ENCODE peak calls at places on chromosomes 5 and 9, in six cellular contexts. K is CD4-positive, alpha-beta T cell; L is GM23248; M is AG04450; A is spleen; T is gastrocnemius medialis. V is an unnamed sample. For H3K9me3, the result is how much of the 10 kb centered on the place peaks cover.

GRCh38 chr5:171419663-171420428 is 399 bp downstream of the FGF18 start:
- DNase-seq in K (no peak), L (peak), M (no peak), A (peak), T (no peak), V (no peak)

GRCh38 chr5:178201221-178201926 is 3.0 kb upstream of the HNRNPAB start:
- DNase-seq in K (no peak), L (no peak), M (no peak), A (no peak), T (no peak), V (no peak)

GRCh38 chr9:121582641-121583040 is 68.8 kb upstream of the DAB2IP start:
- DNase-seq in K (no peak), L (no peak), M (no peak), A (no peak), T (no peak), V (no peak)

GRCh38 chr5:31680528-31680927 is 41.6 kb downstream of the PDZD2 start:
- DNase-seq in K (no peak), L (no peak), M (no peak), A (no peak), T (no peak), V (no peak)

GRCh38 chr5:134566181-134566740 is 40.8 kb downstream of the JADE2 start:
- DNase-seq in K (no peak), L (no peak), M (no peak), A (peak), T (no peak), V (no peak)

GRCh38 chr5:10434392-10434791 is 7.3 kb upstream of the ROPN1L start:
- DNase-seq in K (no peak), L (no peak), M (no peak), A (no peak), T (no peak), V (no peak)

GRCh38 chr9:134138292-134138691 is 2.4 kb downstream of the WDR5 start:
- DNase-seq in K (no peak), L (no peak), M (no peak), A (no peak), T (no peak), V (no peak)

GRCh38 chr9:16866542-16866941 is 3.9 kb downstream of the BNC2 start:
- DNase-seq in K (no peak), L (peak), M (no peak), A (no peak), T (no peak), V (no peak)

GRCh38 chr9:88458716-88459115 is 70.5 kb downstream of the SPIN1 start:
- DNase-seq in K (no peak), L (peak), M (no peak), A (no peak), T (no peak), V (no peak)

GRCh38 chr5:95113489-95113888 is 171.4 kb downstream of the MCTP1 start:
- DNase-seq in K (no peak), L (peak), M (peak), A (no peak), T (no peak), V (no peak)

GRCh38 chr5:169702726-169703481 is 65.8 kb downstream of the DOCK2 start:
- DNase-seq in K (no peak), L (peak), M (no peak), A (no peak), T (no peak), V (no peak)

GRCh38 chr5:17401509-17402290 is 96.3 kb upstream of the TAF11L2 start:
- DNase-seq in K (no peak), L (no peak), M (no peak), A (no peak), T (no peak), V (no peak)

GRCh38 chr5:123610665-123611406 is 98.9 kb downstream of the CSNK1G3 start:
- DNase-seq in K (peak), L (peak), M (peak), A (no peak), T (no peak), V (no peak)

GRCh38 chr5:40261984-40262383 is 417.7 kb upstream of the PTGER4 start:
- DNase-seq in K (no peak), L (no peak), M (no peak), A (no peak), T (no peak), V (no peak)

GRCh38 chr5:151230048-151230680 is 6.3 kb upstream of the CCDC69 start:
- DNase-seq in K (no peak), L (no peak), M (no peak), A (no peak), T (peak), V (no peak)

GRCh38 chr9:101128623-101129022 is 100.1 kb downstream of the PLPPR1 start:
- DNase-seq in K (no peak), L (no peak), M (no peak), A (no peak), T (no peak), V (no peak)

GRCh38 chr5:123000731-123001130 is 35.8 kb downstream of the PPIC start:
- DNase-seq in K (no peak), L (no peak), M (no peak), A (no peak), T (no peak), V (no peak)

GRCh38 chr9:117414906-117415583 is at the start of gene ASTN2:
- DNase-seq in K (no peak), L (no peak), M (no peak), A (no peak), T (no peak), V (no peak)

GRCh38 chr5:138082033-138082432 is 1.8 kb upstream of the WNT8A start:
- DNase-seq in K (no peak), L (no peak), M (no peak), A (peak), T (no peak), V (no peak)

GRCh38 chr5:76303917-76304316 is 99.2 kb upstream of the IQGAP2 start:
- DNase-seq in K (no peak), L (peak), M (no peak), A (no peak), T (no peak), V (peak)

GRCh38 chr5:32540446-32540845 is 44.9 kb upstream of the SUB1 start:
- DNase-seq in K (no peak), L (no peak), M (no peak), A (no peak), T (no peak), V (no peak)

GRCh38 chr5:147751156-147751830 is 31.2 kb downstream of the JAKMIP2 start:
- DNase-seq in K (no peak), L (no peak), M (no peak), A (no peak), T (no peak), V (no peak)

GRCh38 chr5:139705655-139706587 is 57.8 kb downstream of the CXXC5 start:
- DNase-seq in K (no peak), L (no peak), M (no peak), A (no peak), T (no peak), V (no peak)

GRCh38 chr9:133782157-133783130 is 44.3 kb upstream of the SARDH start:
- DNase-seq in K (peak), L (peak), M (peak), A (peak), T (peak), V (peak)

GRCh38 chr9:126588491-126589168 is 25.1 kb upstream of the LMX1B start:
- DNase-seq in K (no peak), L (no peak), M (no peak), A (no peak), T (no peak), V (no peak)

GRCh38 chr5:130796032-130796431 is 369.0 kb downstream of the HINT1 start:
- DNase-seq in K (no peak), L (no peak), M (no peak), A (no peak), T (no peak), V (no peak)

GRCh38 chr5:132426525-132427138 is 57.1 kb downstream of the SLC22A5 start:
- DNase-seq in K (peak), L (peak), M (peak), A (peak), T (peak), V (no peak)

GRCh38 chr5:141422742-141423291 is 2.0 kb downstream of the PCDHGA11 start:
- DNase-seq in K (no peak), L (no peak), M (no peak), A (no peak), T (no peak), V (no peak)

GRCh38 chr5:141431286-141431685 is 979 bp downstream of the PCDHGA12 start:
- DNase-seq in K (no peak), L (peak), M (no peak), A (no peak), T (no peak), V (no peak)

GRCh38 chr5:141430332-141431113 is at the start of gene PCDHGA12:
- DNase-seq in K (no peak), L (peak), M (no peak), A (no peak), T (peak), V (no peak)

DNA sequence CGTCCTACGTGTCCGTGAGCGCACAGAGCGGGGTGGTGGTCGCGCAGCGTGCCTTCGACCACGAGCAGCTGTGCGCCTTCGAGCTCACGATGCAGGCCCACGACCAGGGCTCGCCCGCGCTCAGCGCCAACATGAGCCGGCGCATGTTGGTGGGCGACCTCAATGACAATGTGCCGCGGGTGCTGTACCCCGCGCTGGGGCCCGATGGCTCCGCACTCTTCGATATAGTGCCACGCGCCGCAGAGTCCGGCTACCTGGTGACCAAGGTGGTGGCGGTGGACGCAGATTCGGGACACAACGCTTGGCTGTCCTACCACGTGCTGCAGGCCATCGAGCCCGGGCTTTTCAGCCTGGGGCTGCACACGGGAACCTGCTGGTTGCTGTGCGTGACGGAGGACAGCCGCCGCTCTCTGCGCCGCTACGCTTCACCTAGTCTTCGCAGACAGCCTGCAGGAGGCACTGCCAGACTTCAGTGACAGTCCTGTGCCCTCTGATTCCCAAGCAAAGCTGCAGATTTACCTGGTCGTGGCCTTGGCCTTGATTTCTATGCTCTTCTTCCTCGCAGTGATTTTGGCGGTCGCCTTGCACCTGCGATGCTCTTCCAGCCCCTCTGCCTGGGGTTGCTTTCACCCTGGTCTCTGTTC is 2.4 kb upstream of the PCDHGA12 start:
- DNase-seq in K (no peak), L (no peak), M (no peak), A (no peak), T (no peak), V (no peak)
- H3K9me3 ChIP-seq in K (under half), L (under half), M (half or more), A (half or more), T (under half), V (under half)

GRCh38 chr5:141402553-141403328 is at the start of gene PCDHGA9:
- DNase-seq in K (no peak), L (peak), M (no peak), A (peak), T (no peak), V (no peak)
- H3K9me3 ChIP-seq in K (under half), L (under half), M (half or more), A (half or more), T (under half), V (under half)

DNA sequence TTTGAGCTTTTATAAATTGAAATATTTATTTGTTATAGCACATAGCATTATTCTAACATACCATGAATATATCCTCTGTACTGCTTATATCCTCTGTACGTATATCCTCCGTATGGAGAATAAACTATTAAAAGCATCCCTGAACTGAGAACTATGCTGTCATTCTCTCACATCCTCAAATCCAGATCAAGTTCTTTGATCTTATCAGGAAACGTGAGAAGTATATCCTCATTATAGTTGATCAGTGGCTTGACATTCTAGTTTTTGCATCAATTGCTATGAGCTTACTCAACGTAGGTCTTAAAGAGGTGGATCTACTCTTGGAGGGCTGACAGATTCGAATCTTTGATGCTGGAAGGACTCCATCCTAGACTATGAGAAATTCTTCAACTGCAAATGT is 37.4 kb downstream of the IL7R start:
- DNase-seq in K (no peak), L (no peak), M (no peak), A (no peak), T (no peak), V (no peak)
- H3K9me3 ChIP-seq in K (under half), L (under half), M (under half), A (under half), T (under half), V (under half)

DNA sequence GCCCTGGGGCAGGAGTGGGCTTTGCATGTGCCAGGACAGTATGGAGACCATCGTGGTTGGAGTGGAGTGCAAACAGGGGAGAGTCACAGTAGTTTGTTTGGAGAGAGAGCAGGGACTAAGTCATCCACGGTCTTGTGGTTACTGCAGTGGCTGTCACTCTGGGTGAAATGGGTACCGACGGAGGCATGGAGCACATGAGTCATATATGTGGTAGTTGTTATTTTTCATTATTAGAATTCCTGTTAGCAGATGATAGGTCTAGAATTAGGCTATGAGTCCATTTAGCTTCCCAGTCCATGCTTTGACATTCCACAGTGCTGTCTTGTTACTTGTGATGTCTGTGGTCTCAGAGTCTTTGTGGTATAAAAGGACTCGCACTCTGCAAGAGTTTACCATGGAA is 303.9 kb downstream of the DMRT2 start:
- DNase-seq in K (no peak), L (no peak), M (no peak), A (no peak), T (no peak), V (no peak)
- H3K9me3 ChIP-seq in K (under half), L (under half), M (under half), A (under half), T (under half), V (under half)

GRCh38 chr5:180253036-180253824 is 38.7 kb downstream of the MAPK9 start:
- DNase-seq in K (no peak), L (no peak), M (no peak), A (no peak), T (no peak), V (no peak)
- H3K9me3 ChIP-seq in K (half or more), L (under half), M (half or more), A (half or more), T (under half), V (under half)

DNA sequence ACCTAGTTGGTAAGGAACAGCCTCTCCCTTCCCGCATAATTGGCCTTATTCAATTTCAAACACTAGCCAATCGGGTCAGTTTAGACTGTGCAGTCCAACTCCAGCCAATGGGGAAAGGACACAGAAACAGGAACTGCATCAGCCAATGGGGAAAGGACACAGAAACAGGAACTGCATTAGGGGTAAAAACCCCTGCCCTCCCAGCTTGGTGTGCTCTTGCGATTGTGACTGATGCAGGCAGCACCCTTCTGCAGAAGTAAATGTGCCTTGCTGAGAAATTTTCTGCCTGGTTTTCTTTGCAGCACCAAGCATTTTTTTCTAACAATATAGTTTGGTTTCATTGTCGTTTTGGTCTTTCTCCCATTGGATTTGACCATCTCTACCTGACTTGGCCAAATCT is 8.6 kb upstream of the GLT6D1 start:
- DNase-seq in K (no peak), L (no peak), M (no peak), A (no peak), T (no peak), V (no peak)
- H3K9me3 ChIP-seq in K (under half), L (under half), M (under half), A (half or more), T (under half), V (under half)

GRCh38 chr5:24747327-24747726 is 102.5 kb upstream of the CDH10 start:
- DNase-seq in K (no peak), L (no peak), M (no peak), A (no peak), T (no peak), V (no peak)

GRCh38 chr5:24742334-24742733 is 97.6 kb upstream of the CDH10 start:
- DNase-seq in K (no peak), L (peak), M (no peak), A (no peak), T (no peak), V (no peak)
- H3K9me3 ChIP-seq in K (under half), L (under half), M (under half), A (under half), T (under half), V (under half)

DNA sequence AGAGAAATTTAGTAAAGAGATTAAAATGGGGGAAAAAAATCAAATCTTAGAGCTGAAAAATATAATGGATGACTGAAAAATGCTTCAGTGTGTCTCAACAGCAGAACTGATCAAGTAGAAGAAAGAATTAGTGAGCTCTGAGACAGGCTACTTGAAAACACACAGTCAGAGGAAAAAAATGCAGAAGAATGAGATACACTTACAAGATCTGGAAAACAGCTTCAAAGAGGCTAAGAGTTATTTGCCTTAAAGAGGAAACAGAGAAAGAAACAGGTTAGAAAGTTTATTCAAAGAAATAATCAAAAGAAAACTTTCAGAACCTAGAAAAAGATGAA is 70.5 kb upstream of the OR2K2 start:
- DNase-seq in K (no peak), L (peak), M (no peak), A (no peak), T (no peak), V (no peak)
- H3K9me3 ChIP-seq in K (under half), L (under half), M (under half), A (half or more), T (under half), V (under half)

V was measured in T-helper 17 cell.